ENCODE peak calls at places on chromosomes 4 and X, in eight cellular contexts. Q is IMR-90, L is PC-3, C is foreskin fibroblast, X is HFF-Myc, G is heart left ventricle, W is A549, D is AG04450. A is an unnamed sample.

GRCh38 chrX:120732461-120732860 is 102.6 kb upstream of the C1GALT1C1 start:
- DNase-seq in Q (no peak), L (peak; percentile 73), C (no peak), X (no peak), G (no peak), W (no peak), D (no peak), A (no peak)

GRCh38 chr4:77433102-77433733 is 172.4 kb upstream of the CXCL13 start:
- DNase-seq in Q (peak; percentile 2), L (peak; percentile 62), C (no peak), X (peak; percentile 26), G (no peak), W (peak; percentile 50), D (no peak), A (peak; percentile 5)

GRCh38 chrX:76253432-76253831 is 80.6 kb downstream of the PBDC1 start:
- DNase-seq in Q (peak; percentile 56), L (peak; percentile 56), C (peak; percentile 16), X (peak; percentile 1), G (no peak), W (peak; percentile 53), D (peak; percentile 8), A (no peak)

GRCh38 chr4:2968381-2968780 is 5.0 kb downstream of the GRK4 start:
- DNase-seq in Q (no peak), L (no peak), C (no peak), X (no peak), G (no peak), W (no peak), D (no peak), A (peak; percentile 38)

GRCh38 chr4:1490011-1490905 is 84.0 kb upstream of the NKX1-1 start:
- DNase-seq in Q (no peak), L (no peak), C (no peak), X (no peak), G (no peak), W (no peak), D (no peak), A (no peak)

GRCh38 chr4:124321370-124321769 is 391.2 kb downstream of the ANKRD50 start:
- DNase-seq in Q (peak; percentile 17), L (peak; percentile 1), C (no peak), X (no peak), G (no peak), W (no peak), D (no peak), A (no peak)

GRCh38 chr4:147829401-147830101 is 97.7 kb downstream of the ARHGAP10 start:
- DNase-seq in Q (peak; percentile 59), L (no peak), C (peak; percentile 64), X (no peak), G (peak; percentile 82), W (no peak), D (no peak), A (no peak)

GRCh38 chr4:83124079-83124780 is 9.7 kb upstream of the PLAC8 start:
- DNase-seq in Q (peak; percentile 2), L (no peak), C (peak; percentile 18), X (no peak), G (no peak), W (no peak), D (no peak), A (no peak)

GRCh38 chr4:107312366-107312765 is 276.3 kb upstream of the DKK2 start:
- DNase-seq in Q (peak; percentile 21), L (no peak), C (peak; percentile 45), X (no peak), G (no peak), W (no peak), D (no peak), A (no peak)

GRCh38 chr4:177687117-177687516 is 244.9 kb upstream of the AGA start:
- DNase-seq in Q (no peak), L (no peak), C (no peak), X (no peak), G (no peak), W (no peak), D (no peak), A (no peak)

DNA sequence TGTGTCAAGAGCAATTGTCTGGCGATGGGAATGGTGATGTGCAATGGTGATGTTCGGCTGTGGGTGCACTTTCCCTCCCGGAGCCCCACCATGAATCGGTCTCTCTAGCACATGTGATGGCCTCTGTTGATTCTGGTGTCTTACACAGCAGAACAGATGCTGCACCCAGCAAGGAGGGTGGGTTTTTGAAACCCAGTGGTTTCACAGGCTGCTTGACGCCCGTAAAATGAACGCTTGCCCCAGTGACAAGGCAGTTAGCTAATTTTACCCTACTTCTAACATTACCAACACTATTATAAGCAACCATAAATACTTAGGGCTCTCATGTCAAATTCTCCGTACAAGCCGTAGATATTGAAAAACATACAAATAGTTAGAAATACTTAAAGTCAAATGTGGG is 5.9 kb upstream of the ANOS1 start:
- DNase-seq in Q (no peak), L (no peak), C (no peak), X (no peak), G (no peak), W (no peak), D (no peak), A (no peak)
- H3K4me3 ChIP-seq in Q (no peak overlapping the region), L (no peak overlapping the region), C (no peak overlapping the region), X (no peak overlapping the region), G (no peak overlapping the region), W (no peak overlapping the region), D (no peak overlapping the region), A (no peak overlapping the region)

DNA sequence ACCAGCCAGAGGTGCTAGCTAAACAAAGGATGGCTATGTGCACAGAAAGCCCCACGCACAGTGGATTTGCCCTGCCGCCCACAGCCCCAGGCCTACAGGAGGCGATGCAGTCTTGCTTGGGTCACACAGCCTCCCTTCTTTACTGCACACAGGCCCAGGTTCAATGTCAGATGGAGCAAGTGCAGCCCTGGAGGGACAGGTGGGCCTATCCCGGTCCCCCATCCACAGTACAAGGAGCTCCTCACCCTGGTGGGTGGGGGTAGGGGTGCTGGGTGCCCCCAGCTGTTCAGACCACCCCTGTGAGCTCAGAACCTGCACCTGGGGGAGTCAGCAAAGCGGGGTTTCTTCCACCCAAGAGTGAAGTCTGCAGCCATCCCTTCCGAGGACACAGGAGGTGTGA is 87.8 kb downstream of the WFS1 start:
- DNase-seq in Q (no peak), L (no peak), C (no peak), X (no peak), G (no peak), W (no peak), D (no peak), A (no peak)
- TF ChIP-seq CTCF in Q (no peak), L (no peak), C (no peak), X (no peak), G (no peak), W (no peak), D (no peak), A (no peak)

DNA sequence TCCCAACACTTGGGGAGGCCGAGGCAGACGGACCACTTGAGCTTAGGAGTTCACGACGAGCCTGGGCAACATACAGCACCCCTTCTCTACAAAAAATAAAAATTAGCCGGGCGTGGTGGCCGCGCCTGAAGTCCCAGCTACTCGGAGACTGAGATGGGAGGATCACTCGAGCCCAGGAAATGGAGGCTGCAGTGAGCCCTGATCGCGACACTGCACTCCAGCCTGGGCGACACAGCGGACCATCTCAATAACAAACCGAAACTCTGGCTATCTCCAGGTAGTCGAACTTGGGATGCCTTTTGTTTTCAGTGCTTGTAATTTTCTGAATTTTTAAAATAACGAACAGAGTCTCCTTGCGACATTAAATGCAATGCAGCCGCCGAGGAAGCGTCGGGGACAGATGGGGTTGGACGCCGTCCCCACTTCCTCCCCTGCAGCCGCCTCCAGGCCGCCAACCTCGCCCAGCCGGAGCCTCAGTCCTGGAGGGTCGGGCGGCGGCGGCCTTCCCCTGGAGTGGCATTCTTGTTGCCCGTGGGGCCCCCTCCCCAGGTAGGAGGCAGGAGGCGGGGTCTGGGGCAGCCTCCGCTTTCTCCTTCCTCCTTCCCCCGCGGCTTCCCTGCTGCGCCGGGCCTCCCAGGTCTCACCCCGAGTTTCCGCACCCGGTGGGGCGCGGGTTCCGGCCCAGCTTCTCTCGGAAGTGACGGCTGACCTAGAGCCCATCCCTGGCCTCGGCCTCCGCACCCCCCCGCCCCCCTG is 14.6 kb downstream of the HMX1 start:
- DNase-seq in Q (no peak), L (no peak), C (no peak), X (no peak), G (peak; percentile 24), W (no peak), D (no peak), A (no peak)
- H3K4me3 ChIP-seq in Q (no peak overlapping the region), L (no peak overlapping the region), C (no peak overlapping the region), X (no peak overlapping the region), G (peak overlapping the region; percentile 32), W (peak overlapping the region; percentile 15), D (no peak overlapping the region), A (no peak overlapping the region)

GRCh38 chr4:142721187-142721586 is 124.9 kb downstream of the INPP4B start:
- DNase-seq in Q (peak; percentile 10), L (peak; percentile 91), C (no peak), X (no peak), G (no peak), W (no peak), D (no peak), A (peak; percentile 63)

GRCh38 chr4:142715727-142716126 is 130.4 kb downstream of the INPP4B start:
- DNase-seq in Q (no peak), L (no peak), C (no peak), X (no peak), G (no peak), W (no peak), D (no peak), A (no peak)

GRCh38 chr4:142718981-142719380 is 127.1 kb downstream of the INPP4B start:
- DNase-seq in Q (no peak), L (peak; percentile 39), C (no peak), X (no peak), G (no peak), W (no peak), D (no peak), A (no peak)

DNA sequence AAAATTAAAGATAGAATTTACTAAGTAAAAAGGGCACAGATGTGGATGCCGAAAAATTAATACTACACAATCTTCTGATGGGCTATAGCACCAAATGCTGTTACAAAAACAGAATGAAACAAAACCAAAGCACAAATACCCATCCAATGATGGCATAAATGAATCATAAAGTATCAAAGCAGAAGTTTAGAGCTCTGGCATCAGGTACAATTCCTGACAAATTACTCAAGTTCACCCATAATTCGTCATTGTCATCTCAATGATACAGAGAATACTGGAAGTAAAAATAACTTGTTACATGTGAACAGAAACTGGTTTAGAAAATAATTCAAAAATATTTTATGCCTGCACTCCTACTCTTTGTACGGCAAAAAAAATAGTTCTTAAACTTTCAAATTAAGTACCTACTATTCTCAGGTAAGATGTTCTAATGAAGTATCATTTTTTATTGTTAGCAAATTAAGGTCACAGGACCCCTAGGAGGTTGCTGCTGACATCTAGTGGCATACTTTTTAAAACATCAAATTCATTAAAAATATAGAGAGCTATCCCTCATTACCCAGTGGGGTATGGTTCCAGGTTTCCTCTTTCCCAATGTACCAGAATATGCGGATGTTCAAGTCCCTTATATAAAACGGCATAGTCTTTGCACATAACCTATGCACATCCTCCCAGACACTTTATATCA is 126.1 kb downstream of the INPP4B start:
- DNase-seq in Q (peak; percentile 21), L (peak; percentile 93), C (peak; percentile 16), X (no peak), G (no peak), W (peak; percentile 29), D (no peak), A (no peak)
- TF ChIP-seq CTCF in Q (peak; percentile 57), L (peak; percentile 88), C (peak; percentile 42), X (peak; percentile 44), G (peak; percentile 40), W (peak; percentile 67), D (peak; percentile 61), A (peak; percentile 51)

DNA sequence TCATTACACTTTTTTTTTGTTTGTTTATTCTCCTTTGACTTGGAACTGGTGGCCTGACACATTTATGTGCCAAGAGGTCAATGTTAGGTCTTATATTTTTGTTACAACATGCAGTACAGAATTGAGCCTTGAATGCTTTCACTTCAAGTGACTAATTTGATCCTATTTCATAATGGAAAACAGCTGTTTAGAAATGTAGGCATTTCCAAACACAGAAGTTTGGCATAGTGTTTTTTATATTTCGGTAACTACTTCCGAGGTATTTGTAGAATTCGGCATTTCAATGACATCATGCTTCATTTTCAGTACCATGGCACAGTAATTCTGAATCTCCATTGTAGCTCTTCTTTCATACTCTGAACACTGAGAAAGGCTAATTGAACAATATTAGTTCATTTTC is 11.5 kb downstream of the FAM120C start:
- DNase-seq in Q (no peak), L (no peak), C (peak; percentile 33), X (no peak), G (no peak), W (no peak), D (no peak), A (no peak)
- H3K4me3 ChIP-seq in Q (no peak overlapping the region), L (no peak overlapping the region), C (no peak overlapping the region), X (no peak overlapping the region), G (no peak overlapping the region), W (no peak overlapping the region), D (no peak overlapping the region), A (no peak overlapping the region)